ENCODE peak calls at places on chromosome X, in four cellular contexts. X, B, T and U are unnamed samples.

GRCh38 chrX:29699214-29699613 is 516.1 kb upstream of the MAGEB2 start:
- DNase-seq in X (no peak), B (no peak), T (no peak), U (no peak)

GRCh38 chrX:53255738-53256191 is 25.6 kb downstream of the IQSEC2 start:
- DNase-seq in X (no peak), B (no peak), T (peak), U (no peak)

GRCh38 chrX:101071585-101071984 is 7.1 kb upstream of the TMEM35A start:
- DNase-seq in X (no peak), B (no peak), T (peak), U (no peak)

GRCh38 chrX:86946569-86946968 is 571.0 kb upstream of the KLHL4 start:
- DNase-seq in X (no peak), B (peak), T (peak), U (peak)

GRCh38 chrX:2697741-2698294 is 6.7 kb downstream of the CD99 start:
- DNase-seq in X (no peak), B (no peak), T (no peak), U (peak)

GRCh38 chrX:37993857-37994619 is 12.3 kb upstream of the SYTL5 start:
- DNase-seq in X (peak), B (peak), T (no peak), U (peak)

GRCh38 chrX:155065035-155065734 is 5.8 kb downstream of the CMC4 start:
- DNase-seq in X (no peak), B (no peak), T (no peak), U (no peak)

GRCh38 chrX:97563531-97564133 is 679.9 kb downstream of the RPA4 start:
- DNase-seq in X (no peak), B (peak), T (no peak), U (peak)

GRCh38 chrX:6228720-6229119 is at the start of gene NLGN4X:
- DNase-seq in X (no peak), B (no peak), T (no peak), U (no peak)

GRCh38 chrX:45479196-45479834 is 278.6 kb upstream of the DIPK2B start:
- DNase-seq in X (no peak), B (no peak), T (no peak), U (no peak)

GRCh38 chrX:46376246-46376885 is 168.9 kb downstream of the ZNF674 start:
- DNase-seq in X (no peak), B (peak), T (no peak), U (no peak)

GRCh38 chrX:130245441-130245840 is 23.3 kb downstream of the ZNF280C start:
- DNase-seq in X (no peak), B (no peak), T (no peak), U (no peak)

GRCh38 chrX:106811131-106811910 is 8.8 kb downstream of the TBC1D8B start:
- DNase-seq in X (no peak), B (peak), T (no peak), U (no peak)

GRCh38 chrX:29488919-29489318 is 726.4 kb upstream of the MAGEB2 start:
- DNase-seq in X (no peak), B (no peak), T (no peak), U (peak)

GRCh38 chrX:25019707-25020390 is 4.1 kb upstream of the ARX start:
- DNase-seq in X (no peak), B (no peak), T (no peak), U (no peak)

GRCh38 chrX:154546354-154547244 is at the start of gene G6PD:
- DNase-seq in X (no peak), B (peak), T (peak), U (no peak)

GRCh38 chrX:23548164-23548563 is 119.1 kb upstream of the PRDX4 start:
- DNase-seq in X (no peak), B (no peak), T (no peak), U (no peak)

GRCh38 chrX:69501433-69501832 is 2.7 kb upstream of the NALF2 start:
- DNase-seq in X (no peak), B (peak), T (no peak), U (no peak)

GRCh38 chrX:105098812-105099211 is 121.7 kb downstream of the TEX13A start:
- DNase-seq in X (no peak), B (peak), T (no peak), U (no peak)
- TF ChIP-seq CBX5 in X (no peak), B (no peak), T (no peak), U (no peak)

GRCh38 chrX:39427492-39428289 is 626.4 kb downstream of the MID1IP1 start:
- DNase-seq in X (no peak), B (no peak), T (no peak), U (no peak)
- TF ChIP-seq CBX5 in X (no peak), B (no peak), T (no peak), U (no peak)

GRCh38 chrX:102154900-102155805 is 624 bp downstream of the BEX5 start:
- DNase-seq in X (no peak), B (no peak), T (no peak), U (no peak)

GRCh38 chrX:102154218-102154860 is 1.4 kb downstream of the BEX5 start:
- DNase-seq in X (peak), B (no peak), T (peak), U (no peak)

DNA sequence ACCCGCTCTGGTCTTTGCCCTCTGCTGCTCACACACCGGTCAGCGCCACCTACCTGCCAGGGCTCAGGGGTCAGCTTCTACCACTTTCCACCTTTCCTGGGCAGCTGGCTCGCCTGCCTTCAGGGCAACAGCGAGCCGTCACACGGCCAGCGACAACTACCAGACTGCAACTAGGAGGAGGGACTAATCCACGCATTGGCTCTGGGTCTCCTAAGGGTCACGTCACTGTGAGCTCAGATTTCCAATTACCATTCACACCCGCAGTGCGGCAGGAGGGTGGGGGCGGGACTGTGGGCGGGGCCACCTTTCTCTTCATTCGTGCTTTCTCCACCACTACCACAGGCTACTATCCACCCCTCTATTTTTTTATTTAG is at the start of gene BEX5:
- DNase-seq in X (peak), B (no peak), T (peak), U (no peak)
- TF ChIP-seq CBX5 in X (no peak), B (no peak), T (no peak), U (no peak)

GRCh38 chrX:51860679-51861078 is 32.7 kb upstream of the MAGED1 start:
- DNase-seq in X (no peak), B (peak), T (peak), U (no peak)
- TF ChIP-seq CBX5 in X (no peak), B (no peak), T (no peak), U (no peak)

DNA sequence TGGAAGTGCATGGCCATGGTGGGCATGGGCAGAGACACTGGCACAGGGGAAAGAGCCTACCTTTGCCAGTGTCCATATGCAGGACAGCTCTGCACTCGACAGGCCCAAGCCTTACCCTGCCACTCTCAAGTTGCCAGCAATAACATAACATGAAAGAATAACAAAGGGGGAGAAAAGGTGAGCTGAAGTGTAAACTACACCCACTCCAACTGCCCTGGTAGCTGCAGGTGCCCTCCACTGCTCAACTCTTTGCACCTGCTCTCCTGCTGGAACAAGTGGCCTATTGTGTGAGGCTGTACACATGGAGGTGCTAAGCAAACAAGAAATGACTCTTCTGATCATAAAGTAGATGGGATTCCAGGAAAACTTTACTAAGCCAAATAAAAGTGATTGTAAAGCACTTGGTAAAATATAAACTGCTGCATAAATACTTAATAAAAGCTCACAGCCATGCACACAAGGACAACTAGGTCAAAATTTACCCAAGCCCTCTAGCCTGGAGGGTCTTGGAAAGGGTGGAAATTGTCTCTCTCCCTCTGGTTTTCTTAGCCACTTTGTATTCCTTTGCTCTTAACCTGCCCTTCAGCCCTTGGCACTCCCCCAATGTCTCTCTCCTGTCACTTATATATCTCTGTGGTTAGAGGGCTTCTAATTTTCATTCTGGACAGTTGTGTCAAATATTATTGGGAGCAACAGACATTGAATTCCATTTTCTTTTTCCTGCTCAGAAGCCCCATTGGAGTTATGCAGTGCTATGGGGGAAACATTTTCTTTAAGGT is 261.2 kb upstream of the GPC4 start:
- DNase-seq in X (no peak), B (peak), T (no peak), U (no peak)
- TF ChIP-seq CBX5 in X (no peak), B (no peak), T (no peak), U (no peak)

DNA sequence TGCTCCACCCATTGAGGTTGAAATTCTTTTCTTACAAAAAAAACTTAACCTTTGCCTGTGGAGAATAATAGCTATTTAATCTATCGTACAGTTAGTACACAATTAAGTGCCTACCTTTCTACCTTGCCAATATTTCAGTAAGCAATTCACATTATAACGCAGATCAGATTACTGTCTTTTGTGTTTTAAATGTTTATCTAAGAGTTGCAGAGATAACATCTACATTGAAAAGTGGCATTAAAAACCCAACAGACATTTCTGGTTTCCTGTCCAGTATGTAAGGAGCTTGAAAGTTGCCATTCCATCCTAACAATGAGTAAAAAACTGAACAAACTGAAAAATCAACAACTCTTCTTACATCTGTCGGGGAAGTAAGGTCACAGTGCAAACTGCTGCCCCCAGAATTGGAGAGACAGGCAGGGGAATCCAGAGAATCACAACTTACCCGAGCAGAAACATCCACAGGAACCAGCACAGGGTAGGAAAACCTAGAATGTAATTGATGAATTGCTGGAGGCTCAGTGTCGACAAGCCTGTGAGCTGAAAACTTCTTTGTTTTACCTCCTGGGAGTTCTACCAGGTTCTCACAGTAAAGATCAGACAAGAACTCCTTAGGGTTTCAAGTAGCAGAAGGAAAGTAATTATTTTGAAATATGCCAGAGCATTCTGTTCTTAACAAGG is 27.3 kb upstream of the ACSL4 start:
- DNase-seq in X (no peak), B (no peak), T (no peak), U (no peak)
- TF ChIP-seq CBX5 in X (no peak), B (no peak), T (no peak), U (no peak)

GRCh38 chrX:11349020-11349419 is 55.8 kb downstream of the AMELX start:
- DNase-seq in X (no peak), B (no peak), T (no peak), U (no peak)

GRCh38 chrX:11349661-11350337 is 56.6 kb downstream of the AMELX start:
- DNase-seq in X (no peak), B (no peak), T (no peak), U (no peak)

GRCh38 chrX:11352296-11352741 is 59.1 kb downstream of the AMELX start:
- DNase-seq in X (no peak), B (no peak), T (no peak), U (no peak)

GRCh38 chrX:11355259-11355909 is 62.2 kb downstream of the AMELX start:
- DNase-seq in X (no peak), B (no peak), T (no peak), U (no peak)

GRCh38 chrX:11351375-11352295 is 58.4 kb downstream of the AMELX start:
- DNase-seq in X (no peak), B (no peak), T (no peak), U (no peak)
- TF ChIP-seq CBX5 in X (no peak), B (no peak), T (no peak), U (no peak)

GRCh38 chrX:96314974-96315373 is 369.7 kb upstream of the DIAPH2 start:
- DNase-seq in X (no peak), B (peak), T (no peak), U (no peak)
- TF ChIP-seq CBX5 in X (no peak), B (no peak), T (no peak), U (no peak)